ENCODE peak calls at places on chromosomes 13 and 19, in nine cellular contexts. One of them, this sample, is unnamed.
A peak's percentile ranks its signal among the peaks of the same experiment; 100 is the strongest.

GRCh38 chr19:16361926-16362325 is 37.3 kb downstream of the KLF2 start:
- DNase-seq in heart left ventricle: no peak
- DNase-seq in transverse colon: no peak
- DNase-seq in thoracic aorta: no peak
- DNase-seq in osteoblast: peak; percentile 57
- DNase-seq in tibial artery: no peak
- DNase-seq in CD4-positive, CD25-positive, alpha-beta regulatory T cell: no peak
- DNase-seq in brain microvascular endothelial cell: no peak
- DNase-seq in heart right ventricle: no peak
- DNase-seq in this sample: no peak

GRCh38 chr19:51691122-51692064 is 1.7 kb upstream of the SPACA6 start:
- DNase-seq in brain microvascular endothelial cell: no peak
- DNase-seq in heart right ventricle: no peak
- DNase-seq in heart left ventricle: no peak
- DNase-seq in thoracic aorta: no peak
- DNase-seq in transverse colon: no peak
- DNase-seq in osteoblast: peak; percentile 85
- DNase-seq in CD4-positive, CD25-positive, alpha-beta regulatory T cell: no peak
- DNase-seq in tibial artery: no peak
- DNase-seq in this sample: no peak

GRCh38 chr19:55044771-55045716 is 7.0 kb upstream of the GP6 start:
- DNase-seq in transverse colon: no peak
- DNase-seq in heart left ventricle: no peak
- DNase-seq in tibial artery: no peak
- DNase-seq in osteoblast: peak; percentile 56
- DNase-seq in brain microvascular endothelial cell: no peak
- DNase-seq in CD4-positive, CD25-positive, alpha-beta regulatory T cell: no peak
- DNase-seq in thoracic aorta: no peak
- DNase-seq in heart right ventricle: no peak
- DNase-seq in this sample: no peak

GRCh38 chr13:85528578-85529215 is 270.5 kb downstream of the SLITRK6 start:
- DNase-seq in CD4-positive, CD25-positive, alpha-beta regulatory T cell: no peak
- DNase-seq in transverse colon: no peak
- DNase-seq in heart left ventricle: no peak
- DNase-seq in thoracic aorta: no peak
- DNase-seq in tibial artery: no peak
- DNase-seq in heart right ventricle: no peak
- DNase-seq in osteoblast: no peak
- DNase-seq in brain microvascular endothelial cell: peak; percentile 59
- DNase-seq in this sample: no peak

GRCh38 chr19:2609389-2610116 is 92.9 kb downstream of the GNG7 start:
- DNase-seq in brain microvascular endothelial cell: no peak
- DNase-seq in thoracic aorta: no peak
- DNase-seq in osteoblast: no peak
- DNase-seq in heart right ventricle: no peak
- DNase-seq in tibial artery: no peak
- DNase-seq in CD4-positive, CD25-positive, alpha-beta regulatory T cell: no peak
- DNase-seq in transverse colon: no peak
- DNase-seq in heart left ventricle: no peak
- DNase-seq in this sample: peak; percentile 77

GRCh38 chr13:78660130-78660857 is 1.3 kb upstream of the OBI1 start:
- DNase-seq in heart left ventricle: no peak
- DNase-seq in osteoblast: no peak
- DNase-seq in brain microvascular endothelial cell: no peak
- DNase-seq in tibial artery: no peak
- DNase-seq in CD4-positive, CD25-positive, alpha-beta regulatory T cell: peak; percentile 11
- DNase-seq in heart right ventricle: no peak
- DNase-seq in thoracic aorta: no peak
- DNase-seq in transverse colon: peak; percentile 11
- DNase-seq in this sample: peak; percentile 35

GRCh38 chr19:34220472-34221063 is 33.8 kb upstream of the GARRE1 start:
- DNase-seq in heart left ventricle: peak; percentile 55
- DNase-seq in CD4-positive, CD25-positive, alpha-beta regulatory T cell: peak; percentile 43
- DNase-seq in brain microvascular endothelial cell: peak; percentile 59
- DNase-seq in osteoblast: no peak
- DNase-seq in thoracic aorta: peak; percentile 47
- DNase-seq in tibial artery: no peak
- DNase-seq in transverse colon: peak; percentile 65
- DNase-seq in heart right ventricle: no peak
- DNase-seq in this sample: no peak

GRCh38 chr13:39415403-39415802 is 187.6 kb downstream of the LHFPL6 start:
- DNase-seq in tibial artery: peak; percentile 68
- DNase-seq in thoracic aorta: no peak
- DNase-seq in heart right ventricle: peak; percentile 60
- DNase-seq in transverse colon: no peak
- DNase-seq in brain microvascular endothelial cell: no peak
- DNase-seq in osteoblast: peak; percentile 49
- DNase-seq in heart left ventricle: peak; percentile 75
- DNase-seq in CD4-positive, CD25-positive, alpha-beta regulatory T cell: no peak
- DNase-seq in this sample: no peak

GRCh38 chr19:53190253-53190652 is 2.9 kb downstream of the ZNF665 start:
- DNase-seq in heart left ventricle: no peak
- DNase-seq in CD4-positive, CD25-positive, alpha-beta regulatory T cell: no peak
- DNase-seq in brain microvascular endothelial cell: no peak
- DNase-seq in tibial artery: no peak
- DNase-seq in osteoblast: no peak
- DNase-seq in thoracic aorta: no peak
- DNase-seq in heart right ventricle: no peak
- DNase-seq in transverse colon: no peak
- DNase-seq in this sample: no peak

GRCh38 chr19:45507864-45508680 is 793 bp downstream of the VASP start:
- DNase-seq in thoracic aorta: no peak
- DNase-seq in transverse colon: peak; percentile 79
- DNase-seq in osteoblast: peak; percentile 92
- DNase-seq in brain microvascular endothelial cell: no peak
- DNase-seq in heart right ventricle: peak; percentile 52
- DNase-seq in heart left ventricle: peak; percentile 50
- DNase-seq in tibial artery: peak; percentile 82
- DNase-seq in CD4-positive, CD25-positive, alpha-beta regulatory T cell: peak; percentile 21
- DNase-seq in this sample: peak; percentile 65

GRCh38 chr13:19910336-19911072 is 47.1 kb upstream of the ZMYM5 start:
- DNase-seq in osteoblast: peak; percentile 65
- DNase-seq in brain microvascular endothelial cell: peak; percentile 40
- DNase-seq in transverse colon: peak; percentile 54
- DNase-seq in heart right ventricle: no peak
- DNase-seq in tibial artery: no peak
- DNase-seq in CD4-positive, CD25-positive, alpha-beta regulatory T cell: no peak
- DNase-seq in thoracic aorta: no peak
- DNase-seq in heart left ventricle: no peak
- DNase-seq in this sample: no peak

GRCh38 chr13:94121686-94122085 is 357.8 kb downstream of the DCT start:
- DNase-seq in brain microvascular endothelial cell: peak; percentile 89
- DNase-seq in transverse colon: no peak
- DNase-seq in thoracic aorta: no peak
- DNase-seq in heart right ventricle: no peak
- DNase-seq in heart left ventricle: no peak
- DNase-seq in osteoblast: peak; percentile 29
- DNase-seq in tibial artery: no peak
- DNase-seq in CD4-positive, CD25-positive, alpha-beta regulatory T cell: no peak
- DNase-seq in this sample: no peak

GRCh38 chr19:34598217-34599155 is 78.5 kb downstream of the SCGB2B2 start:
- DNase-seq in tibial artery: no peak
- DNase-seq in heart left ventricle: peak; percentile 53
- DNase-seq in thoracic aorta: no peak
- DNase-seq in CD4-positive, CD25-positive, alpha-beta regulatory T cell: no peak
- DNase-seq in brain microvascular endothelial cell: no peak
- DNase-seq in osteoblast: peak; percentile 69
- DNase-seq in transverse colon: no peak
- DNase-seq in heart right ventricle: peak; percentile 42
- DNase-seq in this sample: no peak

GRCh38 chr13:99970761-99971575 is 599 bp downstream of the ZIC5 start:
- DNase-seq in tibial artery: no peak
- DNase-seq in CD4-positive, CD25-positive, alpha-beta regulatory T cell: no peak
- DNase-seq in heart left ventricle: no peak
- DNase-seq in heart right ventricle: no peak
- DNase-seq in thoracic aorta: no peak
- DNase-seq in transverse colon: no peak
- DNase-seq in brain microvascular endothelial cell: no peak
- DNase-seq in osteoblast: peak; percentile 88
- DNase-seq in this sample: no peak

GRCh38 chr13:71209217-71209616 is 657.8 kb downstream of the DACH1 start:
- DNase-seq in heart left ventricle: no peak
- DNase-seq in osteoblast: no peak
- DNase-seq in CD4-positive, CD25-positive, alpha-beta regulatory T cell: no peak
- DNase-seq in thoracic aorta: no peak
- DNase-seq in transverse colon: no peak
- DNase-seq in heart right ventricle: no peak
- DNase-seq in brain microvascular endothelial cell: no peak
- DNase-seq in tibial artery: no peak
- DNase-seq in this sample: no peak

GRCh38 chr13:73984949-73985691 is 149.1 kb downstream of the KLF12 start:
- DNase-seq in thoracic aorta: no peak
- DNase-seq in CD4-positive, CD25-positive, alpha-beta regulatory T cell: peak; percentile 60
- DNase-seq in transverse colon: no peak
- DNase-seq in heart left ventricle: peak; percentile 32
- DNase-seq in heart right ventricle: no peak
- DNase-seq in brain microvascular endothelial cell: no peak
- DNase-seq in osteoblast: no peak
- DNase-seq in tibial artery: no peak
- DNase-seq in this sample: no peak

GRCh38 chr19:11091343-11092153 is 2.3 kb downstream of the LDLR start:
- DNase-seq in tibial artery: peak; percentile 78
- DNase-seq in osteoblast: peak; percentile 72
- DNase-seq in CD4-positive, CD25-positive, alpha-beta regulatory T cell: peak; percentile 59
- DNase-seq in thoracic aorta: peak; percentile 57
- DNase-seq in heart right ventricle: no peak
- DNase-seq in heart left ventricle: peak; percentile 51
- DNase-seq in brain microvascular endothelial cell: peak; percentile 81
- DNase-seq in transverse colon: peak; percentile 79
- DNase-seq in this sample: no peak

GRCh38 chr13:38419312-38419873 is 69.7 kb downstream of the UFM1 start:
- DNase-seq in transverse colon: no peak
- DNase-seq in CD4-positive, CD25-positive, alpha-beta regulatory T cell: no peak
- DNase-seq in brain microvascular endothelial cell: no peak
- DNase-seq in heart right ventricle: no peak
- DNase-seq in tibial artery: no peak
- DNase-seq in thoracic aorta: no peak
- DNase-seq in heart left ventricle: no peak
- DNase-seq in osteoblast: no peak
- DNase-seq in this sample: peak; percentile 27

GRCh38 chr19:44883962-44884361 is 7.1 kb upstream of the TOMM40 start:
- DNase-seq in heart left ventricle: no peak
- DNase-seq in CD4-positive, CD25-positive, alpha-beta regulatory T cell: no peak
- DNase-seq in transverse colon: no peak
- DNase-seq in osteoblast: no peak
- DNase-seq in tibial artery: no peak
- DNase-seq in thoracic aorta: no peak
- DNase-seq in brain microvascular endothelial cell: no peak
- DNase-seq in heart right ventricle: no peak
- DNase-seq in this sample: no peak

GRCh38 chr13:75787249-75787940 is 151.3 kb downstream of the LMO7 start:
- DNase-seq in tibial artery: no peak
- DNase-seq in CD4-positive, CD25-positive, alpha-beta regulatory T cell: no peak
- DNase-seq in thoracic aorta: no peak
- DNase-seq in brain microvascular endothelial cell: peak; percentile 48
- DNase-seq in heart right ventricle: no peak
- DNase-seq in osteoblast: peak; percentile 63
- DNase-seq in heart left ventricle: no peak
- DNase-seq in transverse colon: no peak
- DNase-seq in this sample: no peak

GRCh38 chr19:7670150-7670784 is 1.4 kb downstream of the RETN start:
- DNase-seq in transverse colon: no peak
- DNase-seq in CD4-positive, CD25-positive, alpha-beta regulatory T cell: no peak
- DNase-seq in tibial artery: no peak
- DNase-seq in thoracic aorta: no peak
- DNase-seq in heart right ventricle: no peak
- DNase-seq in brain microvascular endothelial cell: no peak
- DNase-seq in heart left ventricle: no peak
- DNase-seq in osteoblast: peak; percentile 82
- DNase-seq in this sample: no peak
- H3K4me3 ChIP-seq in transverse colon: no peak overlapping the region
- H3K4me3 ChIP-seq in CD4-positive, CD25-positive, alpha-beta regulatory T cell: no peak overlapping the region
- H3K4me3 ChIP-seq in tibial artery: no peak overlapping the region
- H3K4me3 ChIP-seq in thoracic aorta: no peak overlapping the region
- H3K4me3 ChIP-seq in heart right ventricle: no peak overlapping the region
- H3K4me3 ChIP-seq in brain microvascular endothelial cell: no peak overlapping the region
- H3K4me3 ChIP-seq in heart left ventricle: no peak overlapping the region
- H3K4me3 ChIP-seq in osteoblast: no peak overlapping the region
- H3K4me3 ChIP-seq in this sample: peak overlapping the region; percentile 27

GRCh38 chr19:38386968-38387549 is 775 bp downstream of the GGN start:
- DNase-seq in transverse colon: no peak
- DNase-seq in heart left ventricle: peak; percentile 43
- DNase-seq in thoracic aorta: no peak
- DNase-seq in tibial artery: no peak
- DNase-seq in brain microvascular endothelial cell: no peak
- DNase-seq in heart right ventricle: peak; percentile 28
- DNase-seq in CD4-positive, CD25-positive, alpha-beta regulatory T cell: no peak
- DNase-seq in osteoblast: peak; percentile 93
- DNase-seq in this sample: no peak
- H3K27me3 ChIP-seq in transverse colon: peaks cover 52% of the 10 kb centered on the region
- H3K27me3 ChIP-seq in heart left ventricle: no peaks in the 10 kb centered on the region
- H3K27me3 ChIP-seq in thoracic aorta: no peaks in the 10 kb centered on the region
- H3K27me3 ChIP-seq in tibial artery: no peaks in the 10 kb centered on the region
- H3K27me3 ChIP-seq in brain microvascular endothelial cell: no peaks in the 10 kb centered on the region
- H3K27me3 ChIP-seq in heart right ventricle: no peaks in the 10 kb centered on the region
- H3K27me3 ChIP-seq in CD4-positive, CD25-positive, alpha-beta regulatory T cell: peaks cover 4% of the 10 kb centered on the region
- H3K27me3 ChIP-seq in osteoblast: no peaks in the 10 kb centered on the region
- H3K27me3 ChIP-seq in this sample: peaks cover 1% of the 10 kb centered on the region

DNA sequence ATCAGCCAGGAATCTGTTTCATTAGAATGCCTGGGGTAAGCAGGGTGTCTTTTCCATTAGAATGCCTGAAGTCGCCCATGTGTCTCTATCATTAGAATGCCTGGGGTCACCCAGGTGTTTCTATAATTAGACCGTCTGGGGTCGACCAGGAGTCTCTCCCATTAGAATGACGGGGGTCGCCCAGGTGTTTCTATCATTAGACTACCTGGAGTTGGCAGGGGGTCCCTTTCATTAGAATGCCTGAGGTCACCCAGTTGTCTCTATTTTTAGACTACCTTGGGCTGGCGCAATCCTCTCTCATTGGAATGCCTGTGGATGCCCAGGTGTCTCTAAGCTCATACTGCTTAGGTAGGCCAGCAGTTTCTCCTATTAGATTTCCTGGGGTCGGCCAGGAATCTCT is 1447.6 kb downstream of the UQCRFS1 start:
- DNase-seq in heart left ventricle: no peak
- DNase-seq in brain microvascular endothelial cell: no peak
- DNase-seq in heart right ventricle: no peak
- DNase-seq in thoracic aorta: no peak
- DNase-seq in CD4-positive, CD25-positive, alpha-beta regulatory T cell: no peak
- DNase-seq in transverse colon: no peak
- DNase-seq in tibial artery: no peak
- DNase-seq in osteoblast: no peak
- DNase-seq in this sample: no peak
- H3K4me3 ChIP-seq in heart left ventricle: no peak overlapping the region
- H3K4me3 ChIP-seq in brain microvascular endothelial cell: no peak overlapping the region
- H3K4me3 ChIP-seq in heart right ventricle: no peak overlapping the region
- H3K4me3 ChIP-seq in thoracic aorta: no peak overlapping the region
- H3K4me3 ChIP-seq in CD4-positive, CD25-positive, alpha-beta regulatory T cell: no peak overlapping the region
- H3K4me3 ChIP-seq in transverse colon: no peak overlapping the region
- H3K4me3 ChIP-seq in tibial artery: no peak overlapping the region
- H3K4me3 ChIP-seq in osteoblast: no peak overlapping the region
- H3K4me3 ChIP-seq in this sample: no peak overlapping the region

DNA sequence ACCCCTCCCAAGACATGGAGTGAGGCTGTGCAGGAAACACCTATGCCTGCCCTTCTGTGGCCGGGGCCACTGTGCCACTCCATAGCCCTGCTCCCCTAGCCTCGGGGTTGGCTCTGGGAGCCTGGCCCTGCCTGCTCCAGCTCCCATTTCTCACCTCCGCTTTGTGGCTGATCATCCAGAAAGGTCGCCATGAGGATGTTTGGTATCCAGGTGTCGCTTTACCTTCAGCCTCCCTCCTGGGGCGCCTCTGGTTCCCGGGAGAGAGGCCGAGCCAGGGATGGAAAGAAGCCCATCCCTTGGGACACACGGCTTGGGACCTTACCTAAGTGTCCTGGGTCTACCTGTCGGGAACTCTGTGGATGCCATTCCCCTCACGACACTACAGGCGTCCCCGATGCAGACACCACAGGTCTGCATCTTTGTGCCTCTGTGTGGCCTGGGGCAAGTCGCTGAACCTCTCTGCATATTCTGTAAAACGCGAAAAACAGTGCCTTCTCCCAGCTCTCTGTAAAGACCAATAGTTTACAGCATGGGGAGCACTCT is 3.4 kb upstream of the MCF2L start:
- DNase-seq in CD4-positive, CD25-positive, alpha-beta regulatory T cell: no peak
- DNase-seq in heart right ventricle: no peak
- DNase-seq in brain microvascular endothelial cell: no peak
- DNase-seq in heart left ventricle: no peak
- DNase-seq in thoracic aorta: no peak
- DNase-seq in tibial artery: peak; percentile 37
- DNase-seq in transverse colon: peak; percentile 2
- DNase-seq in osteoblast: peak; percentile 80
- DNase-seq in this sample: no peak
- H3K27me3 ChIP-seq in CD4-positive, CD25-positive, alpha-beta regulatory T cell: peaks cover 3% of the 10 kb centered on the region
- H3K27me3 ChIP-seq in heart right ventricle: peaks cover 8% of the 10 kb centered on the region
- H3K27me3 ChIP-seq in brain microvascular endothelial cell: peaks cover 34% of the 10 kb centered on the region
- H3K27me3 ChIP-seq in heart left ventricle: no peaks in the 10 kb centered on the region
- H3K27me3 ChIP-seq in thoracic aorta: peaks cover 8% of the 10 kb centered on the region
- H3K27me3 ChIP-seq in tibial artery: no peaks in the 10 kb centered on the region
- H3K27me3 ChIP-seq in transverse colon: peaks cover 22% of the 10 kb centered on the region
- H3K27me3 ChIP-seq in osteoblast: peaks cover 40% of the 10 kb centered on the region
- H3K27me3 ChIP-seq in this sample: peaks cover 2% of the 10 kb centered on the region